ENCODE peak calls at places on chromosomes 4 and X, in six cellular contexts. G is psoas muscle, N is uterus, V is tibial artery, B is testis, U is PC-3. K is an unnamed sample. For H3K36me3, H3K4me1 and H3K27me3, the result is how much of the 10 kb centered on the place peaks cover.

GRCh38 chr4:13547563-13548041 is 3.3 kb upstream of the NKX3-2 start:
- DNase-seq in G (no peak), N (no peak), V (no peak), B (no peak), U (no peak), K (no peak)

GRCh38 chrX:13216139-13216538 is 103.7 kb downstream of the ATXN3L start:
- DNase-seq in G (no peak), N (no peak), V (no peak), B (no peak), U (no peak), K (no peak)

GRCh38 chr4:124212835-124213640 is 499.5 kb downstream of the ANKRD50 start:
- DNase-seq in G (no peak), N (peak), V (no peak), B (peak), U (no peak), K (no peak)

GRCh38 chrX:40152706-40153334 is 55.1 kb upstream of the BCOR start:
- DNase-seq in G (peak), N (no peak), V (peak), B (no peak), U (peak), K (no peak)

GRCh38 chr4:143346208-143346607 is 9.5 kb downstream of the GAB1 start:
- DNase-seq in G (no peak), N (no peak), V (no peak), B (no peak), U (peak), K (no peak)

GRCh38 chr4:41438564-41438963 is 99.4 kb upstream of the LIMCH1 start:
- DNase-seq in G (no peak), N (no peak), V (no peak), B (no peak), U (no peak), K (no peak)

GRCh38 chrX:17930850-17931249 is 69.8 kb upstream of the RAI2 start:
- DNase-seq in G (no peak), N (no peak), V (no peak), B (no peak), U (peak), K (no peak)

GRCh38 chr4:123554819-123555499 is 158.4 kb downstream of the SPRY1 start:
- DNase-seq in G (no peak), N (no peak), V (peak), B (no peak), U (no peak), K (peak)

GRCh38 chr4:186814535-186814934 is 90.9 kb upstream of the FAT1 start:
- DNase-seq in G (no peak), N (no peak), V (no peak), B (no peak), U (no peak), K (no peak)

GRCh38 chrX:110414273-110414672 is 55.6 kb downstream of the RTL9 start:
- DNase-seq in G (no peak), N (no peak), V (no peak), B (no peak), U (no peak), K (no peak)

DNA sequence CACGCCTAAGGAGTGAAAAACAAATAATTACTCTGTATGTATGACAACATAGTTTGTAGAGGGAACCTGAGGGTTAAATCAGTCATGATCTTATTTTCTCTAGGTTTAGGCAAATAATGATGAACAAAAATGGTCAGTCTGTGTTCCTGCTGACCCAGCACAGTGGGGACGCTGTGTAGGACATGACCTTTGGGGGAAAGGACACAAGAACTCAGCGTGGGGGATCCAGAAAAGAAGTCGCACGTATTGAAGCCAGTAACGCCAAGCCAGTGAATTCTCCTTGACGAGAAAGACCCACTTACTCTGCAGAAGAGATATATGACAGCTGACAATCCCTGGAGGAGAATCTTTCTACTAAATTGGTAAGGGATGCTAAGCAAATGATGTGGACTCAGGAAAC is 36.6 kb downstream of the HELT start:
- DNase-seq in G (no peak), N (no peak), V (no peak), B (no peak), U (no peak), K (no peak)
- H3K36me3 ChIP-seq in G (under half), N (under half), V (under half), B (under half), U (under half), K (under half)

GRCh38 chrX:7090506-7091095 is 56.9 kb upstream of the STS start:
- DNase-seq in G (no peak), N (no peak), V (no peak), B (no peak), U (no peak), K (peak)

GRCh38 chrX:7093305-7093704 is 54.2 kb upstream of the STS start:
- DNase-seq in G (no peak), N (no peak), V (no peak), B (no peak), U (no peak), K (no peak)

GRCh38 chrX:7088968-7089615 is 58.4 kb upstream of the STS start:
- DNase-seq in G (no peak), N (no peak), V (no peak), B (no peak), U (peak), K (no peak)

GRCh38 chrX:7086384-7086783 is 61.1 kb upstream of the STS start:
- DNase-seq in G (no peak), N (no peak), V (no peak), B (no peak), U (no peak), K (no peak)

DNA sequence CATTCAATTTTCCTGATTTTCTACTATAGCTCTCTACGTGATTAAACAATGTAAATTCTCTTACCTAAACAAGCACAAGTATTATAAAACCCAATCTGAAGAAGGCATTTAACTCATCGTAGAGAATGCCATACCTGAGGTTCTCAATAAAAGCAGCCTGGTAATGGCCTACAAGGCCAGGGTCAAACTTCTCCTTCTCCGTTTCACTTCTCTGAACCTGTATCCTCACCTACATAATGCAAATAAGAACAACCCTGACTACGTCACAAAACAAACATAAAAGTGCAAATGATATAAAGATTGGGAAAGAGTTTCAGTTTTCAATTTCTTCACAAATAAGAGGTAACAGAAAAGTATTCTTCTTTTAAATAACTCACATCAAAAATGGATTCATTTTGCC is 55.6 kb upstream of the STS start:
- DNase-seq in G (no peak), N (no peak), V (no peak), B (no peak), U (no peak), K (no peak)
- H3K4me1 ChIP-seq in G (under half), N (under half), V (under half), B (under half), U (under half), K (under half)

GRCh38 chr4:110624904-110625494 is 2.1 kb upstream of the PITX2 start:
- DNase-seq in G (no peak), N (no peak), V (no peak), B (no peak), U (no peak), K (no peak)

GRCh38 chr4:110626532-110627153 is 3.8 kb upstream of the PITX2 start:
- DNase-seq in G (no peak), N (no peak), V (no peak), B (no peak), U (no peak), K (no peak)

GRCh38 chr4:110624016-110624770 is 1.3 kb upstream of the PITX2 start:
- DNase-seq in G (no peak), N (no peak), V (no peak), B (no peak), U (no peak), K (no peak)

GRCh38 chr4:110623710-110624015 is 786 bp upstream of the PITX2 start:
- DNase-seq in G (no peak), N (no peak), V (no peak), B (no peak), U (no peak), K (no peak)

DNA sequence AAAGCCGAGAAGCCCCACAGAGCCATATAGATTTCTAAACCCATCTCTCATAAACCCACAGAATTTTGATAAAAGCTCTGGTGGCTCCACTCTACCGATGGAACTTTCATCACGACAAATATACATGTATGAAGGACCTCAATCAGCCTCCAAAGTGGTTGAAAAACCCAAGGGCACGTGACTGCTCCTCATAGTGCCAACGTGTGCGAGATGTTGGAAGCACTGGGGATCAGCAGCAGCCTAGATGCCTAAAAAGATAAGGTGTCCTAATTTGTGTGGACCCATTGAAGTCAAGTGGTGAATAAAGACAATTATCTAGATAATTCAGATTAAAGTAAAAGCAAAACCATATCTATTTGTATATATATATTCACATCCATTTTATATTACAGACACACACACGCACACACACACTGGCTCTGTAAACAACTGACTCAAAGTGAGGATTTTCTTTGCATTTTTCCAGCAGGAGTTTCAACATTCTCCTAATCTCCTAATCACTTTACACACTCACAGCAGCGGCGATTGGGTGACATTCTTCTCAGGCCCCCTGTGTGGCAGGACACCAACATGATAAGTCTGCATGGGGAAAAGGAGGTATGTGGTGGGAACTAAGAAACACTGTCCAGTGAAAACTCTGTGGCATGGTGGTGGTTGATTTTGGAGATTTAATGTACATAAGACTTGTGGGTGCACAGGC is 2.9 kb upstream of the PITX2 start:
- DNase-seq in G (no peak), N (no peak), V (no peak), B (no peak), U (no peak), K (no peak)
- H3K27me3 ChIP-seq in G (under half), N (half or more), V (under half), B (under half), U (half or more), K (half or more)

DNA sequence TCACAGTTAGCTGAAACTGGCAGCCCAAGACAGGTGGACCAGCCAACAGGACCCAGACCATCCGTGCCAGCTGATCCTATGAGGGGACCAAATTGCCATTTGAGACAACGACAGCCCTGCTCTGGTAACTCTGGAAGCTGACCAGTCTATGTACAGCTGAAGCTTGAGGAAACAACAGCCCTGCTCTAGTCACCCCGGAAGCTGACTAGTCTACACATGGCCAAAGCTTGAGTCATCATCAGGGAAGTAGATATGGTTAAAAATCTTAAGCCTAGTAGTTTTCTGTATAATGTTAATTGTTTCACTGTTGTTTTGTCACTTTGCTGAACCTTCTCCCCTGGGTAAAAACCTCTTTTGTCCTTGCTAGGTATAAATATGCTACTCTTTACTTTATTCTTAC is 905.4 kb upstream of the NDST4 start:
- DNase-seq in G (no peak), N (no peak), V (no peak), B (no peak), U (peak), K (no peak)
- H3K36me3 ChIP-seq in G (under half), N (under half), V (under half), B (under half), U (under half), K (under half)

DNA sequence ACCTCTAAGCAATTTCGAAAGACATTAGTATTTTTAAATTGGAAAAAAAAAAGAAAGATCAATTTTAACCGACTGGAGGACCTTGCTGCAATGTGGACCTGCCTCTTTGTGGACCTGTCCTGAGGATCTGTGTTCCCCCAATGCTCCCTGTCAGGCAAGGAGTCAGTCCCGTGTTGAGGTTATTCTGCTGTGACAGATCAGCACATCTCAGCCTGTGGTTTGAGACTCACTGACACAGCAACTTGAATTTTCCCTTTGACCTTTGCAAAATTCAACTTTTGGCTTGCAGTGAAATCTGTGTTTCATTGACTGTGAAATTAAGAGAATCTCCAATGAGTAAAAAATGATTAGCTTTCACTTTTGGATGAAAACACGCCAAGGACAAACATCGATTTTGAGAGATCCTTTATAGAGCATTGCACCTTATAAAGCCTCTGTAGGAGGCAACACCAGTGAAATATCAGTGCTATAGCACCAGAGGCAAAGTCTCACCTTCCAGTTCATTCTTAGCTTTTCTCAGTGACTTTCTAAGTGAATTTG is 186.9 kb downstream of the GPAT3 start:
- DNase-seq in G (no peak), N (no peak), V (no peak), B (no peak), U (no peak), K (no peak)
- H3K4me1 ChIP-seq in G (under half), N (under half), V (under half), B (under half), U (under half), K (under half)

DNA sequence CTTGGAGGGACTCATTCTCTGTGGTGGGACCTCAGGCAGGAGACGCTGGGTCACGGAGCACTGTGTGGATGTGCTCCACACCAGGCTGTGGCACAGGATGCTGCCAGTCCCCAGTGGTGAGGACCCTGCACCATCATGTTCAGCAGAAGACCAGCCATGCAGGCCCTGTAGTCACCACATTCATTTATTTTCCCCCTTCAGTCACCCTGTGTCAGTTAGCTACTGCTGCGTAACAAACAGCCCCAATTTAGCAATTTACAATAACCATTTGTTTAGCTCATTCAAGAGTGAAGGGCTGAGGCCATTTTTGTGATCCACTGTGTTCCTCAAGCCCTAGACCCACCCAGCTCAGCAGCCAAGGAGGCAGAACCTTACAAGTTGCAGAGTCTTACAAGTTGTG is 23.6 kb upstream of the ADRA2C start:
- DNase-seq in G (no peak), N (no peak), V (no peak), B (no peak), U (no peak), K (no peak)
- H3K27me3 ChIP-seq in G (under half), N (under half), V (under half), B (under half), U (under half), K (under half)

GRCh38 chr4:764405-765169 is 59.0 kb downstream of the PCGF3 start:
- DNase-seq in G (peak), N (no peak), V (no peak), B (no peak), U (no peak), K (no peak)
- H3K36me3 ChIP-seq in G (under half), N (under half), V (half or more), B (under half), U (under half), K (under half)

GRCh38 chr4:184361443-184361842 is 112.9 kb downstream of the IRF2 start:
- DNase-seq in G (no peak), N (no peak), V (no peak), B (no peak), U (no peak), K (no peak)
- H3K4me1 ChIP-seq in G (under half), N (under half), V (under half), B (under half), U (under half), K (under half)